ENCODE peak calls at places on chromosomes 11 and 22, in ten cellular contexts. P, B, Y, X, L, I, R, C, F and D are unnamed samples.

GRCh38 chr11:61718613-61719302 is 33.7 kb upstream of the MYRF start:
- DNase-seq in P (peak; percentile 36), B (no peak), Y (no peak), X (no peak), L (no peak), I (peak; percentile 56), R (peak; percentile 82), C (peak; percentile 80), F (no peak), D (no peak)

GRCh38 chr22:46726066-46726985 is 11.7 kb downstream of the CERK start:
- DNase-seq in P (no peak), B (no peak), Y (no peak), X (no peak), L (no peak), I (no peak), R (no peak), C (no peak), F (no peak), D (no peak)

GRCh38 chr11:45145083-45145420 is 1.4 kb upstream of the PRDM11 start:
- DNase-seq in P (no peak), B (no peak), Y (no peak), X (no peak), L (no peak), I (no peak), R (no peak), C (no peak), F (no peak), D (no peak)

GRCh38 chr22:41782316-41782715 is 18.2 kb upstream of the CCDC134 start:
- DNase-seq in P (no peak), B (no peak), Y (no peak), X (no peak), L (no peak), I (no peak), R (no peak), C (no peak), F (no peak), D (no peak)

GRCh38 chr11:119284344-119285157 is 32.4 kb downstream of the MCAM start:
- DNase-seq in P (peak; percentile 65), B (no peak), Y (no peak), X (peak; percentile 35), L (peak; percentile 74), I (peak; percentile 62), R (no peak), C (peak; percentile 36), F (no peak), D (no peak)

GRCh38 chr22:18024276-18024939 is at the start of gene MICAL3:
- DNase-seq in P (peak; percentile 69), B (peak; percentile 80), Y (no peak), X (peak; percentile 68), L (peak; percentile 88), I (peak; percentile 64), R (peak; percentile 48), C (peak; percentile 72), F (no peak), D (no peak)

GRCh38 chr11:726278-726915 is 20.4 kb downstream of the EPS8L2 start:
- DNase-seq in P (no peak), B (peak; percentile 84), Y (peak; percentile 83), X (peak; percentile 83), L (peak; percentile 62), I (no peak), R (no peak), C (peak; percentile 68), F (no peak), D (peak; percentile 93)

GRCh38 chr11:116263020-116263419 is 509.8 kb downstream of the BUD13 start:
- DNase-seq in P (no peak), B (no peak), Y (no peak), X (no peak), L (no peak), I (no peak), R (no peak), C (no peak), F (no peak), D (no peak)

GRCh38 chr11:7028141-7028540 is 7.9 kb downstream of the NLRP14 start:
- DNase-seq in P (no peak), B (no peak), Y (no peak), X (no peak), L (no peak), I (no peak), R (no peak), C (no peak), F (no peak), D (no peak)

GRCh38 chr11:892106-892505 is 18.5 kb downstream of the CHID1 start:
- DNase-seq in P (no peak), B (no peak), Y (no peak), X (no peak), L (no peak), I (no peak), R (no peak), C (no peak), F (no peak), D (no peak)

GRCh38 chr11:42234381-42235035 is 775.1 kb upstream of the LRRC4C start:
- DNase-seq in P (no peak), B (no peak), Y (no peak), X (peak; percentile 26), L (no peak), I (peak; percentile 96), R (no peak), C (peak; percentile 98), F (no peak), D (no peak)

GRCh38 chr11:122981388-122982264 is at the start of gene BSX:
- DNase-seq in P (peak; percentile 80), B (no peak), Y (peak; percentile 64), X (peak; percentile 53), L (peak; percentile 24), I (peak; percentile 56), R (no peak), C (peak; percentile 47), F (no peak), D (peak; percentile 84)

DNA sequence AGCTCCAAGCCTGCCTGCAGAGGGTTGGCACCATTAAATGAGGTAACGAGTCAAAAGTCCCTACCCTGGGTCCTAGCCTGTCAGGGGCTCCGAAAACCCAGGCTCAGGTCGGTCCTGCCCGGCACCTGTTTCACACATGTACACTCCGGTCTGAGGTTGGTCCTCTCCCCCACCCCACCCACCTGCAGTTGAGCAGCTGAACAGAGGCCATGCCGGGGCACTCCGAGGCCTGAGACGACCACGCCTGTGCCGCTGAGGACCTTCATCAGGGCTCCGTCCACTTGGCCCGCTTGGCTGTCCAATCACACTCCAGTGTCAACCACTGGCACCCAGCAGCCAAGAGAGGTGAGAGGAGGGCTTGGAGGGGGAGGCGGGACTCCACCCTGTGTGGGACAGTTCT is 1.6 kb downstream of the TSSC4 start:
- DNase-seq in P (no peak), B (no peak), Y (no peak), X (no peak), L (no peak), I (no peak), R (no peak), C (no peak), F (no peak), D (no peak)
- H3K4me3 ChIP-seq in P (peak overlapping the region; percentile 99), B (no peak overlapping the region), Y (peak overlapping the region; percentile 98), X (peak overlapping the region; percentile 67), L (peak overlapping the region; percentile 99), I (peak overlapping the region; percentile 85), R (no peak overlapping the region), C (no peak overlapping the region), F (no peak overlapping the region), D (no peak overlapping the region)

GRCh38 chr11:10824888-10825287 is 16.2 kb upstream of the EIF4G2 start:
- DNase-seq in P (peak; percentile 48), B (no peak), Y (no peak), X (no peak), L (peak; percentile 48), I (no peak), R (no peak), C (no peak), F (no peak), D (no peak)

GRCh38 chr11:10828407-10828806 is 19.7 kb upstream of the EIF4G2 start:
- DNase-seq in P (no peak), B (no peak), Y (no peak), X (no peak), L (no peak), I (no peak), R (no peak), C (no peak), F (no peak), D (no peak)

GRCh38 chr11:10818594-10818993 is 9.9 kb upstream of the EIF4G2 start:
- DNase-seq in P (no peak), B (no peak), Y (no peak), X (peak; percentile 55), L (no peak), I (no peak), R (no peak), C (peak; percentile 82), F (no peak), D (no peak)

GRCh38 chr11:10829139-10829538 is 20.4 kb upstream of the EIF4G2 start:
- DNase-seq in P (no peak), B (no peak), Y (no peak), X (no peak), L (no peak), I (no peak), R (no peak), C (no peak), F (no peak), D (no peak)

DNA sequence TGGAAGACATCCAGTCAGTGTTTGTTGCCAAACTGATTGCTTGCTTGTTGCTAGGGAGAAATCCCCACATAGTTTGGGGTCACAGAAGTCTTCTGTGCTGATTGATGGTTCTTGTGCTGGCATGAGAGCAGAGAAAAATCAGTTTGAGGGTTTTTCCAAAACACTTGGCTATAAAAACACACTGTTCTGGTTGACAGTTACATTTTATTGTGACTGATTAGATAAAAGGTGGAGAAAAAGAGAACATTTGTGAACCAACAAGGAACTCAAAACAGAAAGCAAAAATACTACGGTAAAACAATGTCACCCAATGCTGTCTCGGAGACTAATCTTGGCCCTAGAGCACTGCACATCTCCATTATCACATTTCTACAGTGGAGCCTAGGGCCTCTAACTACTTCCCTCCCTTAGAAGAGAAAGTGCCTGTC is 14.4 kb upstream of the EIF4G2 start:
- DNase-seq in P (no peak), B (no peak), Y (no peak), X (no peak), L (no peak), I (no peak), R (no peak), C (no peak), F (no peak), D (no peak)
- TF ChIP-seq CTCF in P (no peak), B (no peak), Y (no peak), X (no peak), L (no peak), I (no peak), R (no peak), C (no peak), F (no peak), D (no peak)

DNA sequence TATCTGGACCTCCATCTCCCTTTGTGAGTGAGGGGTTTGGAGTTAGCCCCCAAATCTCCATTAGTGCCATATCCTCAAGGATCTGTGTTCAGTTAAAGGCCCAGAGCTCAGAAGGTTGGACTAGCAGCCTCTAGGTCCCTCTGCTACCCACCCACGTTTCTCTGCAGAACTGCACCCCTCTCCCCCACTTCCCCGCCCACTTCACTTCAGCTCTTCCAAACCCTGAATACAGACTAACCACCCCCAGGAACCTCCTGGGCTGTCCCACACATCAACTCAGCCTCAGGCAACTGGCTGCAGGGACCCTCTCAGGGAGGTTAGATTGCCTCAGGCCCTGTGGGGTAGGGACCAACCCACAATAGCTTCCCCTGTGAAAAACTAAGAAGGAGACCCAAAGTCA is 854 bp downstream of the VPREB3 start:
- DNase-seq in P (peak; percentile 59), B (no peak), Y (no peak), X (no peak), L (peak; percentile 70), I (no peak), R (no peak), C (no peak), F (no peak), D (no peak)
- H3K4me3 ChIP-seq in P (no peak overlapping the region), B (peak overlapping the region; percentile 38), Y (no peak overlapping the region), X (no peak overlapping the region), L (peak overlapping the region; percentile 78), I (no peak overlapping the region), R (no peak overlapping the region), C (no peak overlapping the region), F (peak overlapping the region; percentile 30), D (no peak overlapping the region)

GRCh38 chr22:44325718-44326548 is 13.2 kb upstream of the SHISAL1 start:
- DNase-seq in P (no peak), B (no peak), Y (no peak), X (peak; percentile 31), L (no peak), I (peak; percentile 56), R (no peak), C (peak; percentile 56), F (no peak), D (no peak)
- TF ChIP-seq CTCF in P (no peak), B (no peak), Y (peak; percentile 12), X (peak; percentile 45), L (no peak), I (peak; percentile 49), R (no peak), C (peak; percentile 46), F (no peak), D (no peak)